ENCODE peak calls at places on chromosomes 12 and 14, in five cellular contexts. G is fibroblast of lung, W is neural progenitor cell, O is GM23248, Q is SK-N-SH. S is an unnamed sample.

GRCh38 chr12:34395056-34396005 is 373.0 kb downstream of the ALG10 start:
- DNase-seq in G (no peak), W (no peak), O (no peak), Q (peak; percentile 7), S (no peak)

GRCh38 chr14:85587152-85587697 is 57.3 kb downstream of the FLRT2 start:
- DNase-seq in G (peak; percentile 81), W (no peak), O (peak; percentile 47), Q (no peak), S (no peak)

GRCh38 chr12:53046655-53047220 is 3.1 kb upstream of the TNS2 start:
- DNase-seq in G (peak; percentile 91), W (peak; percentile 72), O (peak; percentile 89), Q (no peak), S (no peak)

GRCh38 chr12:18250313-18250916 is 10.9 kb upstream of the PIK3C2G start:
- DNase-seq in G (peak; percentile 84), W (peak; percentile 88), O (peak; percentile 84), Q (peak; percentile 26), S (peak; percentile 79)

GRCh38 chr14:77314043-77314442 is 6.6 kb downstream of the POMT2 start:
- DNase-seq in G (peak; percentile 71), W (no peak), O (peak; percentile 96), Q (no peak), S (no peak)

GRCh38 chr12:12442548-12443071 is 85.7 kb downstream of the BORCS5 start:
- DNase-seq in G (peak; percentile 53), W (no peak), O (peak; percentile 74), Q (no peak), S (no peak)

GRCh38 chr14:56813143-56813551 is 2.9 kb upstream of the OTX2 start:
- DNase-seq in G (no peak), W (peak; percentile 55), O (no peak), Q (no peak), S (no peak)

GRCh38 chr12:26233620-26234019 is 38.2 kb downstream of the SSPN start:
- DNase-seq in G (peak; percentile 44), W (no peak), O (peak; percentile 71), Q (no peak), S (no peak)

GRCh38 chr12:24075650-24076049 is 126.2 kb upstream of the SOX5 start:
- DNase-seq in G (peak; percentile 30), W (no peak), O (no peak), Q (no peak), S (no peak)

GRCh38 chr12:106581543-106582263 is 1.1 kb upstream of the RFX4 start:
- DNase-seq in G (no peak), W (peak; percentile 90), O (peak; percentile 50), Q (peak; percentile 63), S (no peak)

GRCh38 chr12:131089526-131090253 is 136.0 kb downstream of the ADGRD1 start:
- DNase-seq in G (no peak), W (no peak), O (no peak), Q (no peak), S (no peak)

GRCh38 chr12:70074510-70074909 is 168.7 kb upstream of the CNOT2 start:
- DNase-seq in G (no peak), W (no peak), O (no peak), Q (no peak), S (no peak)

GRCh38 chr12:70082997-70083676 is 160.1 kb upstream of the CNOT2 start:
- DNase-seq in G (no peak), W (no peak), O (no peak), Q (no peak), S (no peak)

GRCh38 chr12:70080577-70080976 is 162.7 kb upstream of the CNOT2 start:
- DNase-seq in G (no peak), W (no peak), O (no peak), Q (no peak), S (peak; percentile 78)

GRCh38 chr12:70078161-70078560 is 165.1 kb upstream of the CNOT2 start:
- DNase-seq in G (no peak), W (no peak), O (no peak), Q (no peak), S (no peak)

DNA sequence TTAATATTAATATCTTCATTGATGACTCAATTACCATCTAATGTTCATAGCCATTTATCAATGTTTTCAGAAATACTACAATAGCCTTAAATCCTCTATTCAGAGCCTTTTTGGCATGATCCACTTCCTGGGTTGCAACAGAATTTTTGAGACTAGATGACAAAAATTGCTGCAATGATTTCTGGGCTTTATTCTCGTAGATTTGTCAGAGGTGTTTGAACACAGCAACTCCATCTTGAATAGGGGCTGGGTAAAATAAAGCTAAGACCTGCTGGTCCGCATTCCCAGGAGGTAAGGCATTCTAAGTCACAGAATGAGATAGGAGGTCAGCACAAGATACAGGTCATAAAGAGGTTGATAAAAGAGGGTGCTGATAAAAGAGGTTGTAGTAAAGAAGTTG is 165.8 kb upstream of the CNOT2 start:
- DNase-seq in G (no peak), W (no peak), O (no peak), Q (no peak), S (no peak)
- H2AFZ ChIP-seq in G (no peak overlapping the region), W (no peak overlapping the region), O (no peak overlapping the region), Q (no peak overlapping the region), S (peak overlapping the region; percentile 56)

DNA sequence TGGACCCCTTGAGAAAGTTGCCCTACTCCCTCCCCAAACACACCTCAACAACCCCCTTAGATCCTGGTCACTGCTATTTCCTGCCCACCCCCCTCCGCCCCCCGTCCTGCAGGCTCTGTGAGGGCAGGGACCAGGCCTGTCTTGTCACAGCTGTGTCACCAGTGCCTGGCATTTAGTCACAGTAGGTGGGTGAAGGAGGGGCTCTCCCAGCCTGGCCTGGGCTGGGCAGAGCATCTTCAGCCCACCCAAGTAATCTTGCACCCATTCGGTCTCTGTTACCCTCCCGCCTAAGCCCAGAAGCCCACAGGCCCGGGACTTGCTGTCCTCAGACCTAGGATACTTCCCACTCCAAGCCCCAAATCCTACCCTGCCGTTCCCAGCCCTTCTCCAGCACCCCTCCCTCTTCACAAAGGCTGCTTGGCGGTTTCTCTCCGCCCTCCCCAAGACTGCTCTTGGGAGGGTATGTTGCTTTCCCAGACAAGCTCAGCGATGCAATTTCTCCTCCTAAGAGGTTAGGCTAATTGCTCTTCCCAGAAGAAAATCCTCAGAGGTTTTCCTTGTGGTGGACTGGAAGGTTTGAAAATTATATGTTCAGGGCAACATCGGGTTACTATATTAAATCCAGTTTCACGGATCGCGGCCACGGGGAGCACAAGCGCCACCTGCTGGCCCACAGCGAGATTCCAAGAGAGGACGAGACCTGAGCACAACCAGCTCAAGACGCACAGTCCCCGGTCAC is 50.8 kb upstream of the ZFP36L1 start:
- DNase-seq in G (peak; percentile 75), W (peak; percentile 77), O (peak; percentile 76), Q (peak; percentile 77), S (peak; percentile 91)
- H3K9ac ChIP-seq in G (no peak overlapping the region), W (no peak overlapping the region), O (peak overlapping the region; percentile 22), Q (no peak overlapping the region), S (no peak overlapping the region)

DNA sequence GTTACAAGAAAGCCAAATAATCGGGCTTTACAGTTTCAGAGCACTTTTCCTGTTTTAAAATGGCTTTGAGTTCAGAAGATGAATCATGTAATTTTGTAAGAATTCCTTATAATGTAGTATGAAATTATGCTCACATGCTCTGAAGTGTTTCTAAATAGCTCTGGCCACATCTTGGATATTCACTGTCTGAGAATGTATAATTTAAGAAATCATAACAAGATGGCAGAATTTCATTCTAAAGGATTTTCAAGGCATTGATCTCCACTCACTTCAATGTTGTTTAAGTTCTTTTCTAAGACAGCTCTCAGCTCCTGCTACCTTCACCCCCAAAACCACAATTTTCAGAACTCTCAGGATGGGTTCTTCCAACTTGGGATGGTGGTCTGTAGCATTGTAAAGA is 180.1 kb downstream of the DACT1 start:
- DNase-seq in G (peak; percentile 35), W (no peak), O (peak; percentile 79), Q (no peak), S (no peak)
- H3K27ac ChIP-seq in G (no peak overlapping the region), W (no peak overlapping the region), O (peak overlapping the region; percentile 63), Q (peak overlapping the region; percentile 86), S (no peak overlapping the region)

GRCh38 chr12:121198949-121199348 is 11.0 kb upstream of the P2RX4 start:
- DNase-seq in G (no peak), W (no peak), O (no peak), Q (no peak), S (no peak)
- H2AFZ ChIP-seq in G (no peak overlapping the region), W (no peak overlapping the region), O (no peak overlapping the region), Q (no peak overlapping the region), S (no peak overlapping the region)

GRCh38 chr14:65732112-65732511 is 319.6 kb downstream of the FUT8 start:
- DNase-seq in G (no peak), W (no peak), O (no peak), Q (no peak), S (no peak)
- H3K9ac ChIP-seq in G (no peak overlapping the region), W (no peak overlapping the region), O (no peak overlapping the region), Q (no peak overlapping the region), S (no peak overlapping the region)

GRCh38 chr12:109996483-109996853 is 300 bp upstream of the GIT2 start:
- DNase-seq in G (no peak), W (no peak), O (no peak), Q (no peak), S (no peak)

GRCh38 chr12:109997393-109997792 is 1.2 kb upstream of the GIT2 start:
- DNase-seq in G (no peak), W (no peak), O (no peak), Q (no peak), S (no peak)

GRCh38 chr12:109995703-109996482 is at the start of gene GIT2:
- DNase-seq in G (peak; percentile 90), W (peak; percentile 96), O (peak; percentile 96), Q (peak; percentile 94), S (peak; percentile 98)

GRCh38 chr12:109994262-109995175 is 1.6 kb downstream of the GIT2 start:
- DNase-seq in G (no peak), W (no peak), O (peak; percentile 43), Q (no peak), S (peak; percentile 66)

DNA sequence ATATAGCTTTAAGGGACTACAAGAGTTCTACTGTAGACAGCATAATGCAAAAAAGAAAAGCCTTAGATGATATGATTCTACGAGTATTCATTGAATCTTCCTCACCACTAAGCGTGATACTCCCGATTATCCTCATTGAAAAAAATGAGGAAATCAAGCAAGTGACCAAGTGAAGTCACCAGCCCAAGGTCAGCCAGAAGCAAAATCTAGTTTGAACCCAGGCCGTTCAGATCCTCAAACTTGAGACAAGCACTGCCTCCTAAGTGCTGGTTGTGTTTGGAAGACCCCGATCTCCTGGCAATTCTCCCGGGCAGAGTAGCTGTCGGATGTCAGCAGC is 834 bp downstream of the GIT2 start:
- DNase-seq in G (no peak), W (no peak), O (peak; percentile 29), Q (no peak), S (no peak)
- H3K27ac ChIP-seq in G (peak overlapping the region; percentile 77), W (no peak overlapping the region), O (peak overlapping the region; percentile 12), Q (no peak overlapping the region), S (peak overlapping the region; percentile 84)

GRCh38 chr12:119365451-119365850 is 30.9 kb downstream of the CCDC60 start:
- DNase-seq in G (no peak), W (no peak), O (no peak), Q (no peak), S (no peak)

GRCh38 chr12:119363490-119363889 is 29.0 kb downstream of the CCDC60 start:
- DNase-seq in G (no peak), W (peak; percentile 24), O (no peak), Q (no peak), S (no peak)

GRCh38 chr12:119366007-119366406 is 31.5 kb downstream of the CCDC60 start:
- DNase-seq in G (no peak), W (no peak), O (no peak), Q (no peak), S (no peak)

DNA sequence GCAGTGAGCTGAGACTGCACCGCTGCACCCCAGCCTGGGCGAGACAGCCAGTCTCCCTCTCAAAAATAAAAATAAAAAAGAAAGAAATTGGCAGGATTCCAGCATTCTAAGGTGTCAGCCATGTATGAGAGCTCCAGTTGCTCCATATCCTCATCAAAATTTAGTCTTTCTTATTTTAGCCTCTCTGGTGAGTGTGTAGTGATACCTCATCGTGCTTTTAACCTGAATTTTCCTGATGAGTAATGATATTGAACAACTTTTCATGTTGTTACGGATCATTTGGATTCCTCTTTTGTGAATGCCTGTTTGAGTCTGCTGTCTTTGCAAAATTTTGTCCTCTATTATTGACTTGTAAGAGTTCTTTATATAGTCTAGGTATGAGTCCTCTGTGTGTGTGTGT is 28.5 kb downstream of the CCDC60 start:
- DNase-seq in G (no peak), W (no peak), O (no peak), Q (no peak), S (no peak)
- H2AFZ ChIP-seq in G (no peak overlapping the region), W (no peak overlapping the region), O (no peak overlapping the region), Q (no peak overlapping the region), S (no peak overlapping the region)